ENCODE peak calls at places on chromosomes 7 and 10, in four cellular contexts. One of them, this sample, is unnamed.

GRCh38 chr10:28481968-28482367 is 51.0 kb upstream of the WAC start:
- DNase-seq in H1: no peak
- DNase-seq in trophoblast cell: no peak
- DNase-seq in IMR-90: no peak
- DNase-seq in this sample: no peak

GRCh38 chr10:480498-480927 is 209.0 kb downstream of the DIP2C start:
- DNase-seq in trophoblast cell: no peak
- DNase-seq in IMR-90: no peak
- DNase-seq in H1: peak
- DNase-seq in this sample: no peak

GRCh38 chr7:19362099-19362498 is 216.9 kb upstream of the FERD3L start:
- DNase-seq in H1: no peak
- DNase-seq in trophoblast cell: no peak
- DNase-seq in IMR-90: peak
- DNase-seq in this sample: no peak

GRCh38 chr7:96329189-96329588 is 7.3 kb upstream of the SLC25A13 start:
- DNase-seq in H1: no peak
- DNase-seq in IMR-90: no peak
- DNase-seq in trophoblast cell: no peak
- DNase-seq in this sample: no peak

GRCh38 chr10:69241575-69241974 is 21.4 kb downstream of the HKDC1 start:
- DNase-seq in H1: no peak
- DNase-seq in trophoblast cell: no peak
- DNase-seq in IMR-90: no peak
- DNase-seq in this sample: no peak

GRCh38 chr10:11539191-11539868 is 72.1 kb downstream of the USP6NL start:
- DNase-seq in trophoblast cell: no peak
- DNase-seq in H1: no peak
- DNase-seq in IMR-90: peak
- DNase-seq in this sample: no peak

GRCh38 chr10:79979310-79979972 is 30.5 kb upstream of the SFTPD start:
- DNase-seq in trophoblast cell: no peak
- DNase-seq in H1: no peak
- DNase-seq in IMR-90: no peak
- DNase-seq in this sample: no peak

GRCh38 chr10:99619090-99619800 is 994 bp downstream of the SLC25A28 start:
- DNase-seq in trophoblast cell: no peak
- DNase-seq in IMR-90: peak
- DNase-seq in H1: no peak
- DNase-seq in this sample: no peak

GRCh38 chr7:74225400-74225799 is 15.6 kb downstream of the LAT2 start:
- DNase-seq in IMR-90: no peak
- DNase-seq in trophoblast cell: no peak
- DNase-seq in H1: no peak
- DNase-seq in this sample: no peak

GRCh38 chr7:617614-618538 is 98.2 kb upstream of the PDGFA start:
- DNase-seq in IMR-90: no peak
- DNase-seq in trophoblast cell: no peak
- DNase-seq in H1: no peak
- DNase-seq in this sample: no peak

GRCh38 chr10:18397886-18398285 is 253.5 kb downstream of the NSUN6 start:
- DNase-seq in H1: no peak
- DNase-seq in trophoblast cell: no peak
- DNase-seq in IMR-90: no peak
- DNase-seq in this sample: no peak

GRCh38 chr10:113665806-113666354 is 2.0 kb upstream of the NRAP start:
- DNase-seq in IMR-90: peak
- DNase-seq in H1: no peak
- DNase-seq in trophoblast cell: peak
- DNase-seq in this sample: no peak

GRCh38 chr10:98168147-98168546 is 33.7 kb downstream of the R3HCC1L start:
- DNase-seq in H1: no peak
- DNase-seq in IMR-90: no peak
- DNase-seq in trophoblast cell: no peak
- DNase-seq in this sample: no peak

GRCh38 chr10:98170249-98171117 is 36.0 kb downstream of the R3HCC1L start:
- DNase-seq in H1: peak
- DNase-seq in IMR-90: peak
- DNase-seq in trophoblast cell: peak
- DNase-seq in this sample: peak

GRCh38 chr10:98167191-98167590 is 32.7 kb downstream of the R3HCC1L start:
- DNase-seq in H1: no peak
- DNase-seq in IMR-90: no peak
- DNase-seq in trophoblast cell: no peak
- DNase-seq in this sample: no peak

GRCh38 chr10:98169379-98169778 is 34.9 kb downstream of the R3HCC1L start:
- DNase-seq in trophoblast cell: no peak
- DNase-seq in H1: no peak
- DNase-seq in IMR-90: no peak
- DNase-seq in this sample: no peak

DNA sequence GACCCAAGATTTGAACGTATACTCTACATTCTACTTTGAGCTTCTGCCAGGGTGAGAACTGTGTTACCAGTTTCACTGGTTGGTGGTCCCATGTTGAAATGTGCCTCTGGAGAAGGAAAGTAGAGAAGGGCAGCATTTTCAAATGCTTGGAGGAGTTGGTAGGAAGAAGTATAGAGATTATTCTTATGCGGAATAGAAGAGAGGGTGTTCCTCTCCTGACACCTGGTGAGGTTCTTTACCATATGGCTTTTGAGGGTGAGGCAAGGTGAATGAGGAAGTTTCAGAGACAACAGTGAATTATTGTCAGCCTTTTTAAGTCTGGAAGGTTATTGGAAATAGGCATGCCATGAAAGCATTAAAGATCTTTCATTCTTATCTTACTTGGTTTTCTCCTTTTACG is 34.3 kb downstream of the R3HCC1L start:
- DNase-seq in trophoblast cell: no peak
- DNase-seq in IMR-90: no peak
- DNase-seq in H1: no peak
- DNase-seq in this sample: no peak
- H3K9ac ChIP-seq in trophoblast cell: no peak
- H3K9ac ChIP-seq in IMR-90: no peak
- H3K9ac ChIP-seq in H1: no peak
- H3K9ac ChIP-seq in this sample: no peak

DNA sequence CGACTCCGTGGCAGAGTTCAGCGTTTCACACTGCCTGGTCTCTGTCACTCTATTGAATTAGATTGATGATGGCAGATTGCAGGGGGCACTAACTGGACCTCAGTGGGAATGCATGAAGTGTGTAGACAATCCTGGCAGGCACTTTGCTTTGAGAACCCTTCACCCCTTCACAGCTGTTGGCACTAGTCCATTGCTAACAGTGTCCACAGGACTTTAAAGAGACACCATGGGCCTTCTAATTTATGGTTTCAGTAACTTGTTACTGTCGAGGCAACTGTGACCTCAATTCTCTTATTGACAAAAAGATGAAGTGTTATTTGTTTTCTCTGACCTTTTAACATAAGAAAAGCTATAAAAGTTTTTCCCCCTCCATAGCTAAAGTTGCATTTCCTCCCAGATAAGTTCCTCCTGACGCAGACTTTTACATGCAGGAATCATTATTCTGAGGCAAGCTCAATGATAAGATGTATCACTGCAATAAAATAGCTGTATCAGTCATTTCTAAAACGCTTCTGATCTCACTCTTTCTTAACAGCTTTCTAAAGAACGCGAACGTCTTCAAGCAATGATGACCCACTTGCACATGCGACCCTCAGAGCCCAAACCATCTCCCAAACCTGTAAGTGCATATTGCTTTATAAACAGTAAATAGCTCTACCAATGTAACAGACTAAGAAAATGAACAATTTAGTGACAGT is 238.9 kb downstream of the FOXP2 start:
- DNase-seq in IMR-90: peak
- DNase-seq in H1: no peak
- DNase-seq in trophoblast cell: no peak
- DNase-seq in this sample: no peak
- H3K4me3 ChIP-seq in IMR-90: no peak
- H3K4me3 ChIP-seq in H1: no peak
- H3K4me3 ChIP-seq in trophoblast cell: no peak
- H3K4me3 ChIP-seq in this sample: no peak

DNA sequence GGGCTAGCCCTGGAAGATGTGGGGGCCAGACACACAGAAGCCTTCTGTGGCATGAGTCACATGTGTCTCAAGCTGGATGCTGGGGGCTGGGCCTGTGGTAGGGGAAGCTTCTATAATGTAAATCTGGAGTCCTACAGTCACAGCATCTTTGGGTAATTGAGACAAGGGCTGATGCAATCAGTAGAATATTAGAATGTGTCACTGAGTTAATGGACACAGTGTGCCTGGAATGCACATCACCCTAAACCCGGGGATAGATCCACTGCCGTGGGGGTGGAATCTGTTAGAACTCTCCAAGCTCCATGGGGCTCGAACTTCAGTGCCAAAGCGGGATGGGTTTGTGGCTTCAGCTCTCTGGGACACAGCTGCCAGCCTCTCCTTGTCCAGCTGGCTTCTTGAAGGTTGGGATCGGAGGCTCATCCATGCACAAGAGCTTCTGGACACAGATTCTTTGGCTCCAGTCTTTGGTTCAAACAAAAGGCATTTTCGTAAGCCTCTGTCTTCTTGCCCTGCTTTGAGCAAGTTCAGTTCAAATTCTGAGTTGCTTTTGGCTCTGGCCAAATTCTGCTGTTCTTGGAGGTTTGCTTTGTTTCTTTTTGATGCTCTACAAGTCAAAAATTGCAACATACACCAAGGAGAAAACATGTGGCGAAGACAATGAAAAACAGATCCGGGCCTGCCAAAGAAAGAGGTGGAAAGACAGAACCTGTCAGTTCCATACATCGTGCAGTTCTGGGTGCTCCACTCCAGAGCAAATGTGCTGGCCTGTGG is 194.8 kb upstream of the ZNF32 start:
- DNase-seq in IMR-90: peak
- DNase-seq in trophoblast cell: no peak
- DNase-seq in H1: no peak
- DNase-seq in this sample: no peak
- H4K91ac ChIP-seq in IMR-90: peak
- H4K91ac ChIP-seq in trophoblast cell: no peak
- H4K91ac ChIP-seq in H1: no peak
- H4K91ac ChIP-seq in this sample: no peak

GRCh38 chr7:151756076-151756731 is 120.7 kb downstream of the PRKAG2 start:
- DNase-seq in IMR-90: peak
- DNase-seq in H1: no peak
- DNase-seq in trophoblast cell: peak
- DNase-seq in this sample: no peak

GRCh38 chr7:151752816-151753600 is 123.9 kb downstream of the PRKAG2 start:
- DNase-seq in H1: no peak
- DNase-seq in trophoblast cell: no peak
- DNase-seq in IMR-90: peak
- DNase-seq in this sample: no peak

GRCh38 chr7:151755131-151755787 is 121.7 kb downstream of the PRKAG2 start:
- DNase-seq in IMR-90: peak
- DNase-seq in trophoblast cell: peak
- DNase-seq in H1: no peak
- DNase-seq in this sample: no peak

GRCh38 chr7:151754688-151755130 is 122.2 kb downstream of the PRKAG2 start:
- DNase-seq in IMR-90: no peak
- DNase-seq in H1: no peak
- DNase-seq in trophoblast cell: no peak
- DNase-seq in this sample: no peak

DNA sequence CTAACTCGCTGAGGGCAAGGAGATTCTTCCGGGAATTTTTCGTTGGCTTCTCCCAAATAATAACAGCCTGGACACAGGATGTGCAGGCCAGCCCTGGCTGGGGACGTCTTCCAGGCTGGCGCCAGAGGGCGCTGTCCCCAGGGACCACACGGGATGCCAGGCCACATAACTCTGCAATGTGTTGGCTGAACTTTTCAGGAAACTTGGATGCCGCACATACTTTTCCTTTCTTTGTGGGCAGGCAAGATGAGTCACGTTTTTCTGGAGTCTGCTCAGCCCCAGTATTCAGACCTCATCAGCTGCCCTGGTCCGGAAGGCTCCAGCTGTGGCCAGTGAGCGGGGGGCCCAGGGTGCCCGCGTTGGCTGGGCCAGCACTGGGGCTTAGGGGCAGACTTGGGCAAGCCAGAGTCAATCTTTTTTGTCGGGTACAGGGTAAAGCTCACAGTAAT is 122.7 kb downstream of the PRKAG2 start:
- DNase-seq in trophoblast cell: peak
- DNase-seq in IMR-90: peak
- DNase-seq in H1: peak
- DNase-seq in this sample: peak
- H3K9ac ChIP-seq in trophoblast cell: no peak
- H3K9ac ChIP-seq in IMR-90: no peak
- H3K9ac ChIP-seq in H1: no peak
- H3K9ac ChIP-seq in this sample: no peak

GRCh38 chr7:39609084-39609461 is 14.3 kb upstream of the RALA start:
- DNase-seq in IMR-90: peak
- DNase-seq in trophoblast cell: no peak
- DNase-seq in H1: no peak
- DNase-seq in this sample: no peak
- H3K4me3 ChIP-seq in IMR-90: no peak
- H3K4me3 ChIP-seq in trophoblast cell: no peak
- H3K4me3 ChIP-seq in H1: peak
- H3K4me3 ChIP-seq in this sample: no peak

DNA sequence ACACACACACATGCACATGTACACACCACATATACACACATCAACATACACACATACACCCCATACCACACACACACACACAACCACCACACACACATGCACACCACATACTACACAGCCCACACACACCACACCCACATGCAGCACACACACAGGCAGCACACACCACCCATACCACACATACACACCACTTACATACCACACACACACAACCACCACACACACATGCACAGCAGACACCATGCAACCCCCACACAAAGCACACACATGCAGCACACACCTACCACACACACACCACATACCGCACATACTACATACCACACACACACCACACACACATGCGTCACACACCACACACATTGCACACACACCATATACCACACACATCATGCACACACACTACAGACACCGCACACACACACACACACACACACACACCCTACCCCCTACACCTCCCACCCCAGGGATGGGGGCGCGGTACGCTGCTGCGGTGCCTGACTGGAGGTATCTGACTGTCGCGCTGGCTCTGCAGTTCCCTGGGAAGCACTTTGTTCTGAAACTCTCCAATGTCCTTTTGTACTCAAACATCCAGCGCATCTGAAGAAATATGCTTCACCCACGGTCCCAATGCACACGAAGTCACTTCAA is 5.4 kb upstream of the TRPV6 start:
- DNase-seq in trophoblast cell: no peak
- DNase-seq in H1: no peak
- DNase-seq in IMR-90: no peak
- DNase-seq in this sample: no peak
- H4K91ac ChIP-seq in trophoblast cell: no peak
- H4K91ac ChIP-seq in H1: peak
- H4K91ac ChIP-seq in IMR-90: no peak
- H4K91ac ChIP-seq in this sample: peak

This sample was measured in neuronal stem cell.